ENCODE peak calls at places on chromosome 14, in eight cellular contexts. One of them, this sample, is unnamed. For H3K4me1, the result is how much of the 10 kb centered on the place peaks cover.

GRCh38 chr14:93939304-93940229 is 12.4 kb downstream of the FAM181A start:
- DNase-seq in stomach: peak
- DNase-seq in endothelial cell of umbilical vein: peak
- DNase-seq in esophagus muscularis mucosa: peak
- DNase-seq in spleen: peak
- DNase-seq in HCT116: peak
- DNase-seq in sigmoid colon: peak
- DNase-seq in GM23338: peak
- DNase-seq in this sample: peak

GRCh38 chr14:21476526-21476924 is 234 bp downstream of the RAB2B start:
- DNase-seq in sigmoid colon: peak
- DNase-seq in stomach: peak
- DNase-seq in GM23338: no peak
- DNase-seq in esophagus muscularis mucosa: peak
- DNase-seq in endothelial cell of umbilical vein: no peak
- DNase-seq in HCT116: no peak
- DNase-seq in spleen: peak
- DNase-seq in this sample: peak

GRCh38 chr14:58048219-58048618 is 103.8 kb downstream of the ARMH4 start:
- DNase-seq in spleen: no peak
- DNase-seq in endothelial cell of umbilical vein: no peak
- DNase-seq in stomach: no peak
- DNase-seq in esophagus muscularis mucosa: no peak
- DNase-seq in GM23338: no peak
- DNase-seq in HCT116: no peak
- DNase-seq in sigmoid colon: no peak
- DNase-seq in this sample: no peak

GRCh38 chr14:96979611-96980074 is 182.5 kb downstream of the VRK1 start:
- DNase-seq in sigmoid colon: no peak
- DNase-seq in endothelial cell of umbilical vein: no peak
- DNase-seq in spleen: no peak
- DNase-seq in stomach: no peak
- DNase-seq in HCT116: no peak
- DNase-seq in esophagus muscularis mucosa: no peak
- DNase-seq in GM23338: no peak
- DNase-seq in this sample: no peak

GRCh38 chr14:82488473-82488872 is 954.8 kb upstream of the SEL1L start:
- DNase-seq in spleen: no peak
- DNase-seq in sigmoid colon: no peak
- DNase-seq in esophagus muscularis mucosa: no peak
- DNase-seq in GM23338: no peak
- DNase-seq in HCT116: no peak
- DNase-seq in endothelial cell of umbilical vein: no peak
- DNase-seq in stomach: peak
- DNase-seq in this sample: no peak

GRCh38 chr14:75303415-75303814 is 24.8 kb downstream of the FOS start:
- DNase-seq in stomach: peak
- DNase-seq in esophagus muscularis mucosa: no peak
- DNase-seq in spleen: peak
- DNase-seq in endothelial cell of umbilical vein: peak
- DNase-seq in HCT116: peak
- DNase-seq in GM23338: peak
- DNase-seq in sigmoid colon: peak
- DNase-seq in this sample: peak

GRCh38 chr14:50082784-50083466 is 33.4 kb downstream of the VCPKMT start:
- DNase-seq in GM23338: no peak
- DNase-seq in stomach: peak
- DNase-seq in HCT116: no peak
- DNase-seq in spleen: peak
- DNase-seq in endothelial cell of umbilical vein: no peak
- DNase-seq in esophagus muscularis mucosa: no peak
- DNase-seq in sigmoid colon: no peak
- DNase-seq in this sample: no peak

GRCh38 chr14:73662439-73663056 is 17.8 kb downstream of the DNAL1 start:
- DNase-seq in sigmoid colon: no peak
- DNase-seq in esophagus muscularis mucosa: no peak
- DNase-seq in stomach: no peak
- DNase-seq in HCT116: peak
- DNase-seq in spleen: no peak
- DNase-seq in GM23338: peak
- DNase-seq in endothelial cell of umbilical vein: peak
- DNase-seq in this sample: peak

GRCh38 chr14:36503771-36504741 is 16.0 kb downstream of the NKX2-1 start:
- DNase-seq in endothelial cell of umbilical vein: no peak
- DNase-seq in esophagus muscularis mucosa: no peak
- DNase-seq in stomach: no peak
- DNase-seq in spleen: no peak
- DNase-seq in HCT116: no peak
- DNase-seq in sigmoid colon: no peak
- DNase-seq in GM23338: peak
- DNase-seq in this sample: no peak

GRCh38 chr14:91380116-91380515 is 37.5 kb downstream of the CCDC88C start:
- DNase-seq in endothelial cell of umbilical vein: no peak
- DNase-seq in GM23338: no peak
- DNase-seq in stomach: no peak
- DNase-seq in sigmoid colon: no peak
- DNase-seq in spleen: no peak
- DNase-seq in HCT116: no peak
- DNase-seq in esophagus muscularis mucosa: no peak
- DNase-seq in this sample: no peak
- H3K4me1 ChIP-seq in endothelial cell of umbilical vein: under half
- H3K4me1 ChIP-seq in GM23338: under half
- H3K4me1 ChIP-seq in stomach: half or more
- H3K4me1 ChIP-seq in sigmoid colon: under half
- H3K4me1 ChIP-seq in spleen: half or more
- H3K4me1 ChIP-seq in HCT116: under half
- H3K4me1 ChIP-seq in esophagus muscularis mucosa: under half
- H3K4me1 ChIP-seq in this sample: under half

DNA sequence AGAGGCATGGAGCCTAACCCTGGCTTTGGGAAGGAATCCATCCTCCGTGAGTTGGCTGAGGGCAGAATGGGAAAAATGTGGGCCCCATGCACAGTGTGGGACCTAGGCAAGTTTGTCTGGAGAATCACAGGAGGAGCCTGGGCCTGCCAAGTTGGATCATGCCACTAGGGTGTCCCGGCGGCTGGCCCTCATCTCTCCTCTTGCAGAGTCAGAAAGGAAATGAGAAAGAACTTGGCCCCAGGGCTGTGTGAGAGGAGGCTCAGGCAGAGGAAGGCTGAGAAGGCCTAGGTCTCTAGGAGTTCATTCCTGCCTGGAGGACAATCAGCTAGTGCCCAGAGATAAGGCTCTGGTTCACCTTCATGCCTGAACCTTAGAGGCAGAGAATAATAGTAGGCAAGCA is 2.5 kb upstream of the ESRRB start:
- DNase-seq in endothelial cell of umbilical vein: no peak
- DNase-seq in sigmoid colon: no peak
- DNase-seq in GM23338: peak
- DNase-seq in esophagus muscularis mucosa: no peak
- DNase-seq in stomach: no peak
- DNase-seq in spleen: no peak
- DNase-seq in HCT116: no peak
- DNase-seq in this sample: no peak
- TF ChIP-seq CTCF in endothelial cell of umbilical vein: no peak
- TF ChIP-seq CTCF in sigmoid colon: no peak
- TF ChIP-seq CTCF in GM23338: no peak
- TF ChIP-seq CTCF in esophagus muscularis mucosa: no peak
- TF ChIP-seq CTCF in stomach: no peak
- TF ChIP-seq CTCF in spleen: no peak
- TF ChIP-seq CTCF in HCT116: no peak
- TF ChIP-seq CTCF in this sample: no peak

GRCh38 chr14:22533057-22533704 is 55.8 kb downstream of the DAD1 start:
- DNase-seq in GM23338: no peak
- DNase-seq in spleen: no peak
- DNase-seq in HCT116: no peak
- DNase-seq in sigmoid colon: no peak
- DNase-seq in endothelial cell of umbilical vein: no peak
- DNase-seq in stomach: no peak
- DNase-seq in esophagus muscularis mucosa: no peak
- DNase-seq in this sample: no peak

GRCh38 chr14:22534547-22534946 is 54.5 kb downstream of the DAD1 start:
- DNase-seq in stomach: no peak
- DNase-seq in sigmoid colon: no peak
- DNase-seq in GM23338: no peak
- DNase-seq in HCT116: no peak
- DNase-seq in esophagus muscularis mucosa: no peak
- DNase-seq in endothelial cell of umbilical vein: no peak
- DNase-seq in spleen: no peak
- DNase-seq in this sample: no peak

GRCh38 chr14:22533739-22534359 is 55.2 kb downstream of the DAD1 start:
- DNase-seq in esophagus muscularis mucosa: no peak
- DNase-seq in GM23338: no peak
- DNase-seq in HCT116: no peak
- DNase-seq in endothelial cell of umbilical vein: no peak
- DNase-seq in stomach: no peak
- DNase-seq in spleen: no peak
- DNase-seq in sigmoid colon: no peak
- DNase-seq in this sample: no peak

GRCh38 chr14:22531451-22532344 is 57.3 kb downstream of the DAD1 start:
- DNase-seq in GM23338: no peak
- DNase-seq in sigmoid colon: no peak
- DNase-seq in endothelial cell of umbilical vein: no peak
- DNase-seq in stomach: no peak
- DNase-seq in HCT116: no peak
- DNase-seq in spleen: no peak
- DNase-seq in esophagus muscularis mucosa: no peak
- DNase-seq in this sample: no peak

DNA sequence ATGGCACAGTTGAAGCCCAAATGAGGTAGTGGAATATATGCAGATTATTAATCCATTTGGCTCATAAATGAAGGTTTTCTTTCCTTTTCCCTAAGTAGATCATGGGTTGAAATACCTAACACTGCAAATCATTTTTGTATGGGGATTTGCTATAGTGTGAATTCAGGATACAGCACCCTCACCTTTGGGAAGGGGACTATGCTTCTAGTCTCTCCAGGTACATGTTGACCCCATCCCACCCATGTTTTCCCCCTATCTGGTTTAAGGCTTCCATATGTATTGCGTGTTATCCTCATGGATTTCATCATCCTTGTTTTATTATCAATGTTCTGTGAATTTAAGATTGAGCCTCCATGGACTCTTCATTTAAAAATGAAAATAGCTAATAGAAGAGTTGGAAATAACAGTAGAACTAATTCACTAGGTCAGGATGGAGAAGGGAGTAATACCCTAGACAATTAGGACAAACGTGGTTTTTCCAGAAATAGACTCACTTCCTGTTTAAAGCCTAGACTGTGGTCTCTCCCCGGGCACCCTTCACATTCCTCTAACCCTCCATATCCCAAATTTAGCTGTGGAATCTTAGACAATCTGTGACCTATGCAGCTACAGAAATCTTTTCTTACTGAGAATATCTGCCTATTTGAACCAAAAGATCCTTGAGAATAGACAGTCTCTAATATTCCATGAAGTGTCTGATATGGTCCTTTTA is 56.5 kb downstream of the DAD1 start:
- DNase-seq in sigmoid colon: no peak
- DNase-seq in endothelial cell of umbilical vein: no peak
- DNase-seq in spleen: no peak
- DNase-seq in GM23338: no peak
- DNase-seq in esophagus muscularis mucosa: no peak
- DNase-seq in HCT116: no peak
- DNase-seq in stomach: no peak
- DNase-seq in this sample: no peak
- TF ChIP-seq POLR2AphosphoS5 in sigmoid colon: no peak
- TF ChIP-seq POLR2AphosphoS5 in endothelial cell of umbilical vein: no peak
- TF ChIP-seq POLR2AphosphoS5 in spleen: no peak
- TF ChIP-seq POLR2AphosphoS5 in GM23338: no peak
- TF ChIP-seq POLR2AphosphoS5 in esophagus muscularis mucosa: no peak
- TF ChIP-seq POLR2AphosphoS5 in HCT116: no peak
- TF ChIP-seq POLR2AphosphoS5 in stomach: no peak
- TF ChIP-seq POLR2AphosphoS5 in this sample: no peak

GRCh38 chr14:76981670-76982069 is 46.8 kb downstream of the IRF2BPL start:
- DNase-seq in sigmoid colon: no peak
- DNase-seq in HCT116: no peak
- DNase-seq in esophagus muscularis mucosa: no peak
- DNase-seq in spleen: no peak
- DNase-seq in stomach: no peak
- DNase-seq in endothelial cell of umbilical vein: no peak
- DNase-seq in GM23338: no peak
- DNase-seq in this sample: no peak
- H3K4me1 ChIP-seq in sigmoid colon: under half
- H3K4me1 ChIP-seq in HCT116: under half
- H3K4me1 ChIP-seq in esophagus muscularis mucosa: under half
- H3K4me1 ChIP-seq in spleen: under half
- H3K4me1 ChIP-seq in stomach: under half
- H3K4me1 ChIP-seq in endothelial cell of umbilical vein: under half
- H3K4me1 ChIP-seq in GM23338: under half
- H3K4me1 ChIP-seq in this sample: under half

GRCh38 chr14:106737025-106737424 is 1210.6 kb downstream of the TMEM121 start:
- DNase-seq in esophagus muscularis mucosa: no peak
- DNase-seq in HCT116: no peak
- DNase-seq in spleen: no peak
- DNase-seq in sigmoid colon: no peak
- DNase-seq in stomach: no peak
- DNase-seq in GM23338: no peak
- DNase-seq in endothelial cell of umbilical vein: no peak
- DNase-seq in this sample: no peak

GRCh38 chr14:106729551-106729950 is 1203.2 kb downstream of the TMEM121 start:
- DNase-seq in endothelial cell of umbilical vein: no peak
- DNase-seq in esophagus muscularis mucosa: no peak
- DNase-seq in GM23338: no peak
- DNase-seq in stomach: no peak
- DNase-seq in spleen: no peak
- DNase-seq in sigmoid colon: no peak
- DNase-seq in HCT116: no peak
- DNase-seq in this sample: no peak

GRCh38 chr14:106738075-106738474 is 1211.7 kb downstream of the TMEM121 start:
- DNase-seq in HCT116: no peak
- DNase-seq in sigmoid colon: no peak
- DNase-seq in esophagus muscularis mucosa: no peak
- DNase-seq in endothelial cell of umbilical vein: no peak
- DNase-seq in GM23338: no peak
- DNase-seq in spleen: no peak
- DNase-seq in stomach: no peak
- DNase-seq in this sample: no peak

GRCh38 chr14:106733771-106734170 is 1207.4 kb downstream of the TMEM121 start:
- DNase-seq in stomach: no peak
- DNase-seq in sigmoid colon: no peak
- DNase-seq in esophagus muscularis mucosa: no peak
- DNase-seq in spleen: no peak
- DNase-seq in HCT116: no peak
- DNase-seq in endothelial cell of umbilical vein: no peak
- DNase-seq in GM23338: no peak
- DNase-seq in this sample: no peak
- TF ChIP-seq CTCF in stomach: no peak
- TF ChIP-seq CTCF in sigmoid colon: no peak
- TF ChIP-seq CTCF in esophagus muscularis mucosa: no peak
- TF ChIP-seq CTCF in spleen: no peak
- TF ChIP-seq CTCF in HCT116: no peak
- TF ChIP-seq CTCF in endothelial cell of umbilical vein: no peak
- TF ChIP-seq CTCF in GM23338: no peak
- TF ChIP-seq CTCF in this sample: no peak

This sample was measured in prostate gland.